ENCODE peak calls at places on chromosomes 2 and 18, in ten cellular contexts. One of them, this sample, is unnamed.

GRCh38 chr2:95043300-95043786 is 17.8 kb downstream of the MAL start:
- DNase-seq in C1 segment of cervical spinal cord: peak; percentile 46
- DNase-seq in 8988T: no peak
- DNase-seq in right cardiac atrium: peak; percentile 97
- DNase-seq in anterior cingulate cortex: peak; percentile 59
- DNase-seq in amniotic epithelial cell: peak; percentile 5
- DNase-seq in thoracic aorta: no peak
- DNase-seq in hepatocyte: peak; percentile 23
- DNase-seq in RPMI7951: peak; percentile 84
- DNase-seq in NCI-H1694: peak; percentile 53
- DNase-seq in this sample: peak; percentile 94

GRCh38 chr18:10299686-10300085 is 154.7 kb upstream of the APCDD1 start:
- DNase-seq in hepatocyte: no peak
- DNase-seq in anterior cingulate cortex: no peak
- DNase-seq in RPMI7951: peak; percentile 92
- DNase-seq in thoracic aorta: no peak
- DNase-seq in amniotic epithelial cell: no peak
- DNase-seq in 8988T: no peak
- DNase-seq in NCI-H1694: no peak
- DNase-seq in C1 segment of cervical spinal cord: no peak
- DNase-seq in right cardiac atrium: no peak
- DNase-seq in this sample: peak; percentile 48

GRCh38 chr18:39701839-39702238 is 2136.2 kb upstream of the CELF4 start:
- DNase-seq in C1 segment of cervical spinal cord: no peak
- DNase-seq in 8988T: no peak
- DNase-seq in RPMI7951: peak; percentile 2
- DNase-seq in anterior cingulate cortex: no peak
- DNase-seq in NCI-H1694: no peak
- DNase-seq in thoracic aorta: no peak
- DNase-seq in amniotic epithelial cell: peak; percentile 49
- DNase-seq in hepatocyte: peak; percentile 32
- DNase-seq in right cardiac atrium: no peak
- DNase-seq in this sample: no peak

GRCh38 chr2:9281145-9281544 is 74.5 kb downstream of the ASAP2 start:
- DNase-seq in amniotic epithelial cell: no peak
- DNase-seq in right cardiac atrium: no peak
- DNase-seq in NCI-H1694: no peak
- DNase-seq in C1 segment of cervical spinal cord: no peak
- DNase-seq in thoracic aorta: no peak
- DNase-seq in hepatocyte: no peak
- DNase-seq in RPMI7951: no peak
- DNase-seq in 8988T: no peak
- DNase-seq in anterior cingulate cortex: no peak
- DNase-seq in this sample: no peak

GRCh38 chr18:77115461-77115907 is 17.1 kb downstream of the MBP start:
- DNase-seq in thoracic aorta: no peak
- DNase-seq in RPMI7951: peak; percentile 49
- DNase-seq in amniotic epithelial cell: no peak
- DNase-seq in right cardiac atrium: no peak
- DNase-seq in hepatocyte: no peak
- DNase-seq in C1 segment of cervical spinal cord: no peak
- DNase-seq in 8988T: no peak
- DNase-seq in NCI-H1694: no peak
- DNase-seq in anterior cingulate cortex: no peak
- DNase-seq in this sample: no peak

GRCh38 chr2:199716807-199717586 is 134.0 kb downstream of the FTCDNL1 start:
- DNase-seq in right cardiac atrium: no peak
- DNase-seq in thoracic aorta: no peak
- DNase-seq in NCI-H1694: peak; percentile 26
- DNase-seq in hepatocyte: no peak
- DNase-seq in 8988T: no peak
- DNase-seq in C1 segment of cervical spinal cord: no peak
- DNase-seq in anterior cingulate cortex: no peak
- DNase-seq in RPMI7951: peak; percentile 35
- DNase-seq in amniotic epithelial cell: no peak
- DNase-seq in this sample: no peak

GRCh38 chr2:205755923-205756322 is 73.6 kb downstream of the NRP2 start:
- DNase-seq in hepatocyte: no peak
- DNase-seq in NCI-H1694: no peak
- DNase-seq in right cardiac atrium: no peak
- DNase-seq in C1 segment of cervical spinal cord: no peak
- DNase-seq in amniotic epithelial cell: peak; percentile 64
- DNase-seq in 8988T: no peak
- DNase-seq in anterior cingulate cortex: no peak
- DNase-seq in RPMI7951: no peak
- DNase-seq in thoracic aorta: no peak
- DNase-seq in this sample: no peak

GRCh38 chr2:158722266-158723105 is 72.6 kb upstream of the DAPL1 start:
- DNase-seq in right cardiac atrium: no peak
- DNase-seq in anterior cingulate cortex: no peak
- DNase-seq in hepatocyte: no peak
- DNase-seq in thoracic aorta: no peak
- DNase-seq in 8988T: no peak
- DNase-seq in RPMI7951: no peak
- DNase-seq in amniotic epithelial cell: no peak
- DNase-seq in C1 segment of cervical spinal cord: no peak
- DNase-seq in NCI-H1694: no peak
- DNase-seq in this sample: peak; percentile 29

GRCh38 chr2:152598975-152599724 is 118.1 kb downstream of the PRPF40A start:
- DNase-seq in 8988T: no peak
- DNase-seq in hepatocyte: no peak
- DNase-seq in RPMI7951: peak; percentile 53
- DNase-seq in anterior cingulate cortex: no peak
- DNase-seq in amniotic epithelial cell: no peak
- DNase-seq in C1 segment of cervical spinal cord: no peak
- DNase-seq in NCI-H1694: no peak
- DNase-seq in thoracic aorta: no peak
- DNase-seq in right cardiac atrium: no peak
- DNase-seq in this sample: no peak

GRCh38 chr2:18792684-18793083 is 203.3 kb upstream of the NT5C1B start:
- DNase-seq in RPMI7951: no peak
- DNase-seq in anterior cingulate cortex: no peak
- DNase-seq in C1 segment of cervical spinal cord: no peak
- DNase-seq in right cardiac atrium: no peak
- DNase-seq in amniotic epithelial cell: no peak
- DNase-seq in NCI-H1694: no peak
- DNase-seq in 8988T: no peak
- DNase-seq in hepatocyte: peak; percentile 20
- DNase-seq in thoracic aorta: no peak
- DNase-seq in this sample: no peak

GRCh38 chr2:237932731-237933131 is 34.1 kb upstream of the UBE2F start:
- DNase-seq in hepatocyte: no peak
- DNase-seq in right cardiac atrium: no peak
- DNase-seq in NCI-H1694: no peak
- DNase-seq in C1 segment of cervical spinal cord: no peak
- DNase-seq in 8988T: no peak
- DNase-seq in amniotic epithelial cell: peak; percentile 80
- DNase-seq in anterior cingulate cortex: no peak
- DNase-seq in RPMI7951: peak; percentile 33
- DNase-seq in thoracic aorta: no peak
- DNase-seq in this sample: no peak

GRCh38 chr2:146615778-146616177 is 1229.1 kb upstream of the ACVR2A start:
- DNase-seq in NCI-H1694: no peak
- DNase-seq in hepatocyte: no peak
- DNase-seq in C1 segment of cervical spinal cord: no peak
- DNase-seq in anterior cingulate cortex: no peak
- DNase-seq in amniotic epithelial cell: no peak
- DNase-seq in right cardiac atrium: no peak
- DNase-seq in 8988T: no peak
- DNase-seq in RPMI7951: no peak
- DNase-seq in thoracic aorta: no peak
- DNase-seq in this sample: no peak